ENCODE peak calls at places on chromosomes 4 and X, in ten cellular contexts. K, I, M, G, H, S, Y, Q, V and C are unnamed samples.
A peak's percentile ranks its signal among the peaks of the same experiment; 100 is the strongest.

GRCh38 chrX:118212817-118213183 is 96.2 kb upstream of the KLHL13 start:
- DNase-seq in K (no peak), I (peak; percentile 6), M (no peak), G (no peak), H (no peak), S (no peak), Y (no peak), Q (no peak), V (no peak), C (peak; percentile 32)

GRCh38 chr4:10619220-10619619 is 65.3 kb downstream of the CLNK start:
- DNase-seq in K (no peak), I (peak; percentile 23), M (no peak), G (no peak), H (no peak), S (no peak), Y (peak; percentile 15), Q (peak; percentile 64), V (no peak), C (no peak)

GRCh38 chrX:106035064-106035463 is 3.5 kb downstream of the SERPINA7 start:
- DNase-seq in K (no peak), I (peak; percentile 3), M (no peak), G (no peak), H (no peak), S (no peak), Y (no peak), Q (no peak), V (peak; percentile 22), C (no peak)

GRCh38 chrX:30364229-30364628 is 55.0 kb upstream of the NR0B1 start:
- DNase-seq in K (no peak), I (no peak), M (no peak), G (no peak), H (no peak), S (no peak), Y (no peak), Q (no peak), V (no peak), C (no peak)

GRCh38 chrX:153600921-153601320 is 2.0 kb upstream of the CCNQ start:
- DNase-seq in K (no peak), I (no peak), M (no peak), G (peak; percentile 72), H (no peak), S (no peak), Y (no peak), Q (no peak), V (no peak), C (no peak)

GRCh38 chr4:168744021-168744420 is 247.2 kb downstream of the PALLD start:
- DNase-seq in K (no peak), I (no peak), M (no peak), G (no peak), H (no peak), S (no peak), Y (no peak), Q (peak; percentile 75), V (no peak), C (no peak)

GRCh38 chrX:72003811-72004750 is 93.4 kb downstream of the NHSL2 start:
- DNase-seq in K (no peak), I (no peak), M (no peak), G (peak; percentile 85), H (peak; percentile 50), S (no peak), Y (no peak), Q (peak; percentile 41), V (peak; percentile 46), C (no peak)

GRCh38 chr4:98517444-98518021 is 140.9 kb downstream of the TSPAN5 start:
- DNase-seq in K (peak; percentile 75), I (no peak), M (no peak), G (no peak), H (no peak), S (no peak), Y (peak; percentile 48), Q (peak; percentile 53), V (no peak), C (no peak)